ENCODE peak calls at places on chromosomes 2 and 18, in five cellular contexts. G, V, A, W and O are unnamed samples.

GRCh38 chr18:32753656-32754221 is 19.1 kb downstream of the KLHL14 start:
- DNase-seq in G (no peak), V (no peak), A (no peak), W (no peak), O (no peak)

GRCh38 chr2:188524519-188525113 is 232.9 kb downstream of the GULP1 start:
- DNase-seq in G (no peak), V (no peak), A (no peak), W (no peak), O (peak)

GRCh38 chr2:128780434-128781080 is 461.9 kb upstream of the HS6ST1 start:
- DNase-seq in G (no peak), V (peak), A (no peak), W (peak), O (no peak)

GRCh38 chr2:165078913-165079312 is 123.6 kb upstream of the SLC38A11 start:
- DNase-seq in G (no peak), V (no peak), A (no peak), W (no peak), O (no peak)

GRCh38 chr2:197909377-197909776 is 105.0 kb downstream of the PLCL1 start:
- DNase-seq in G (no peak), V (no peak), A (no peak), W (no peak), O (no peak)

GRCh38 chr2:109256111-109256510 is 127.1 kb downstream of the SH3RF3 start:
- DNase-seq in G (peak), V (no peak), A (no peak), W (no peak), O (no peak)

GRCh38 chr18:49013961-49014604 is 63.3 kb upstream of the SMAD7 start:
- DNase-seq in G (no peak), V (peak), A (no peak), W (no peak), O (no peak)

GRCh38 chr2:195313976-195314375 is 343.1 kb upstream of the SLC39A10 start:
- DNase-seq in G (no peak), V (no peak), A (no peak), W (no peak), O (no peak)

GRCh38 chr2:99562516-99562915 is 72.7 kb upstream of the REV1 start:
- DNase-seq in G (no peak), V (no peak), A (no peak), W (no peak), O (no peak)

GRCh38 chr2:240023792-240024191 is 1.4 kb downstream of the NDUFA10 start:
- DNase-seq in G (no peak), V (no peak), A (no peak), W (no peak), O (no peak)

GRCh38 chr2:112784199-112785189 is at the start of gene IL1A:
- DNase-seq in G (no peak), V (no peak), A (no peak), W (no peak), O (no peak)

GRCh38 chr2:203804070-203804469 is 63.5 kb upstream of the CTLA4 start:
- DNase-seq in G (no peak), V (no peak), A (no peak), W (no peak), O (no peak)

GRCh38 chr2:97674396-97674795 is 4.9 kb downstream of the C2orf92 start:
- DNase-seq in G (no peak), V (no peak), A (no peak), W (no peak), O (no peak)

GRCh38 chr2:152763651-152764050 is 45.2 kb downstream of the ARL6IP6 start:
- DNase-seq in G (no peak), V (no peak), A (no peak), W (no peak), O (no peak)

GRCh38 chr2:230828272-230828961 is 36.3 kb upstream of the ITM2C start:
- DNase-seq in G (peak), V (no peak), A (no peak), W (no peak), O (no peak)

GRCh38 chr18:46480187-46480586 is 176.8 kb downstream of the LOXHD1 start:
- DNase-seq in G (no peak), V (no peak), A (no peak), W (no peak), O (no peak)

GRCh38 chr18:40855661-40856060 is 1099.4 kb upstream of the PIK3C3 start:
- DNase-seq in G (no peak), V (no peak), A (no peak), W (no peak), O (no peak)

GRCh38 chr2:8583400-8584173 is 98.3 kb upstream of the ID2 start:
- DNase-seq in G (peak), V (peak), A (peak), W (peak), O (peak)

GRCh38 chr18:48709371-48709770 is 170.5 kb downstream of the CTIF start:
- DNase-seq in G (peak), V (no peak), A (no peak), W (no peak), O (no peak)

GRCh38 chr18:13386891-13387801 is 168.6 kb downstream of the LDLRAD4 start:
- DNase-seq in G (no peak), V (no peak), A (no peak), W (no peak), O (no peak)

DNA sequence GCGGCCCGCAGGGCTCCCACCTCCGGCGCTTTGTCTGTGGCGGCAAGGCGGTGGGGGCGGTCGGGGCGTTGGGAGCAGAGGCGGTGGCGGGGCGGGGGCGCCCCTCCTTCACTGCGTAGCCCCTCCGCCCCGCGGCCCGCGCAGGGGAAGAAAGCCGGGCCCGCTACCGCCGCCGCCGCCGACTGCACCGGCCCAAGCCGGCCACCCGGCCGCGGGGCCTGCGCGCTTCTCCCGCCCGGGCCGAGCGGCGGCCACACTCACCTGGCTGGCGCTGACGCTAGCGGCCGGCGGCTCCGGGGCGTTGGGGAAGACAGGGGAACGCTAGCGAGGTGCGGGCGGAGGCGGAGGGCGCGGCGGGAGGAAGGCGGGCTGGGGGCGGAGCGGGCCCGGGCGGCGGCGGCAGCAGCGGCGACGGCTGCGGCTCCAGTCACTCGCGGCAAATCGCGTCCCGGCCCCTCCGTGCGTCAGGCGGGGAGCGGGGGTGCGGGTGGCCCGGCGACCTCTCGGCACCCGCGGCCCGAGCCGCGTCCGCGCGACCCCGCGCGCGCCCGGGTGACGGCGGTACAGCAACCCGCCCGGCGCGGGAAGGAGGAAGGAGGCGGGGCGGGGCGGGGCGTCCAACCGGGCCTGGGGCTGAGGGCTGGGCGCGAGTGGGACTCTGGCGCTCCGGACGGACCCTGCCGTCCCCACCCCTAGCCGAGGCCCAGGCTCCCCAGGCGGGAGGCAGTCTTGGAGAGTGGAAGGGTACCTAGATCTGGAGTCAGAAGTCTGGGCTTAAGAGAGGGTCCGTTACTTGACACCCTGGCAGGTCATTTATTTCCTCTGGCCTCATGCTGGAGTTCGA is at the start of gene SESTD1:
- DNase-seq in G (peak), V (peak), A (no peak), W (no peak), O (peak)
- TF ChIP-seq POLR2A in G (no peak), V (no peak), A (no peak), W (no peak), O (peak)

GRCh38 chr2:185208261-185208660 is 530.3 kb upstream of the FSIP2 start:
- DNase-seq in G (no peak), V (no peak), A (no peak), W (no peak), O (no peak)

GRCh38 chr2:185201063-185201462 is 537.5 kb upstream of the FSIP2 start:
- DNase-seq in G (no peak), V (no peak), A (no peak), W (no peak), O (no peak)

GRCh38 chr2:185202416-185202815 is 536.2 kb upstream of the FSIP2 start:
- DNase-seq in G (no peak), V (no peak), A (no peak), W (no peak), O (no peak)

DNA sequence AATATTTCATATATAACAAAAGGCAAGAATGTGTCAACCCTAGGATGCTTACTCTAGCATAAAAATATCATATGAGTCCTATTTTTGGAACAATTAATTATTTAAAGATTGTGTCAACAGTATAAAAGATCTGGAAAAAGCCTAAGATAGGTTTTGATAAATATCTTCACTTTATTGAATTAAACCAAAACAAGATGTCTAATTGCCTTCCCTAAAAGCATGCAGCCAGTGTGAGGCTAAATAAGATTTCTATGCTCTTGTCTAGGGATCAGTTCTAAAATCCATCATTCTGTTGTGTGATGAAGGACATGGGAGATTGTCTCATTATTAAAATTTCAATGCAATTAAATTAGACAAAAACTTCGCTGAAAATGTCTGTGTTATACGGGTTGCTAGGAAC is 535.7 kb upstream of the FSIP2 start:
- DNase-seq in G (no peak), V (no peak), A (no peak), W (no peak), O (no peak)
- TF ChIP-seq CTCF in G (no peak), V (no peak), A (no peak), W (no peak), O (no peak)

GRCh38 chr2:150485114-150485870 is 2.2 kb downstream of the RND3 start:
- DNase-seq in G (peak), V (peak), A (no peak), W (no peak), O (peak)
- TF ChIP-seq POLR2A in G (no peak), V (no peak), A (no peak), W (no peak), O (peak)

DNA sequence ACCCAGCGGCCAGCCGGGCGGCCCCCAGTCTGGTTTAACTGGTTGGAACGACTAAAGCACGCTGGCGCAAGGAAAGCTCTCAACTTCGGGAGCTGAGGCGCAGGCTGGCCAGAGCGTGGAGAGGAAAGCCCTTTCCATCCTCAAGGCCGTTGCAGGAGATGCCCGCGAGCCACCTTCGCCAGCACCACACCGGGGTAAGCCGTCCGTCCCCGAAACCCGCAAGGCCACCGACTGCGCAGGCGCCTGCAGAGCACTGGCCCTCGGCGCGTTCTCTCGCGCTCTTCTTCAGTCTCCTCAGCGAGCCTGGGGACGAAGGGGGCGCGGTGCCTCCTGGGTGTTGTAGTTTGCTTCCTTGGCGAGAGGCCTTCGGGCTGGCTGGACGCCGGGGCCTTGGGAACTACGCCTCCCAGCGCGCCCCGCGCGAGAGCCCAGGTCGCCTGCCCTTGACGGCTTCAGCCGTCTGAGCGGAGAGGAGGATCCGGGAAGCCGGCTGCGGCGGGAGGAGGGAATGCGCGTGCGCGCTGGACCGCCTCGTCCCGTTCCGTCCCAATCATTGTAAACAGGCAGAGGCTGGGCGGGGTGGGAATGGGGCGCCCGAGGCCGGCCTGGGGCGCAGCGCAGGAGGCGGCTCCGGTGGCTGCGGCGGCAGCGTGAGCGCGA is at the start of gene RALBP1:
- DNase-seq in G (peak), V (peak), A (peak), W (peak), O (peak)
- TF ChIP-seq CTCF in G (no peak), V (no peak), A (no peak), W (peak), O (peak)